ENCODE peak calls at places on chromosomes 12 and 14, in six cellular contexts. S, I, J, L, Y and K are unnamed samples.

GRCh38 chr14:83071888-83072501 is 1538.3 kb upstream of the SEL1L start:
- DNase-seq in S (no peak), L (no peak), Y (peak), I (no peak), J (no peak), K (no peak)

GRCh38 chr14:64572721-64573508 is 23.2 kb downstream of the PPP1R36 start:
- DNase-seq in I (no peak), S (no peak), J (no peak), L (no peak), Y (no peak), K (no peak)

GRCh38 chr14:22047105-22047504 is 373.5 kb upstream of the OR4E1 start:
- DNase-seq in L (no peak), Y (no peak), J (no peak), S (peak), I (no peak), K (no peak)

GRCh38 chr12:121022713-121023112 is 6.4 kb upstream of the C12orf43 start:
- DNase-seq in S (no peak), L (no peak), J (no peak), I (no peak), Y (no peak), K (no peak)

GRCh38 chr14:61640834-61641170 is 54.5 kb upstream of the HIF1A start:
- DNase-seq in S (no peak), I (no peak), Y (no peak), L (no peak), J (no peak), K (no peak)

GRCh38 chr12:44709166-44709565 is 166.9 kb downstream of the NELL2 start:
- DNase-seq in L (no peak), Y (no peak), S (no peak), I (no peak), J (no peak), K (no peak)

GRCh38 chr12:13038491-13039161 is 5.6 kb upstream of the FAM234B start:
- DNase-seq in J (no peak), S (no peak), L (no peak), I (no peak), Y (no peak), K (no peak)

GRCh38 chr12:113852695-113853490 is 113.2 kb downstream of the RBM19 start:
- DNase-seq in I (no peak), L (no peak), J (no peak), Y (no peak), S (no peak), K (no peak)

GRCh38 chr12:31323466-31324115 is 2.4 kb downstream of the SINHCAF start:
- DNase-seq in J (peak), S (peak), I (no peak), L (peak), Y (no peak), K (peak)

GRCh38 chr14:36316131-36316530 is 4.3 kb downstream of the MBIP start:
- DNase-seq in L (no peak), S (no peak), Y (no peak), I (no peak), J (no peak), K (no peak)

GRCh38 chr12:24069532-24070395 is 120.3 kb upstream of the SOX5 start:
- DNase-seq in S (peak), Y (no peak), I (no peak), J (no peak), L (no peak), K (no peak)

GRCh38 chr14:84162658-84163057 is 1367.3 kb upstream of the FLRT2 start:
- DNase-seq in J (no peak), Y (no peak), I (no peak), L (no peak), S (no peak), K (no peak)

DNA sequence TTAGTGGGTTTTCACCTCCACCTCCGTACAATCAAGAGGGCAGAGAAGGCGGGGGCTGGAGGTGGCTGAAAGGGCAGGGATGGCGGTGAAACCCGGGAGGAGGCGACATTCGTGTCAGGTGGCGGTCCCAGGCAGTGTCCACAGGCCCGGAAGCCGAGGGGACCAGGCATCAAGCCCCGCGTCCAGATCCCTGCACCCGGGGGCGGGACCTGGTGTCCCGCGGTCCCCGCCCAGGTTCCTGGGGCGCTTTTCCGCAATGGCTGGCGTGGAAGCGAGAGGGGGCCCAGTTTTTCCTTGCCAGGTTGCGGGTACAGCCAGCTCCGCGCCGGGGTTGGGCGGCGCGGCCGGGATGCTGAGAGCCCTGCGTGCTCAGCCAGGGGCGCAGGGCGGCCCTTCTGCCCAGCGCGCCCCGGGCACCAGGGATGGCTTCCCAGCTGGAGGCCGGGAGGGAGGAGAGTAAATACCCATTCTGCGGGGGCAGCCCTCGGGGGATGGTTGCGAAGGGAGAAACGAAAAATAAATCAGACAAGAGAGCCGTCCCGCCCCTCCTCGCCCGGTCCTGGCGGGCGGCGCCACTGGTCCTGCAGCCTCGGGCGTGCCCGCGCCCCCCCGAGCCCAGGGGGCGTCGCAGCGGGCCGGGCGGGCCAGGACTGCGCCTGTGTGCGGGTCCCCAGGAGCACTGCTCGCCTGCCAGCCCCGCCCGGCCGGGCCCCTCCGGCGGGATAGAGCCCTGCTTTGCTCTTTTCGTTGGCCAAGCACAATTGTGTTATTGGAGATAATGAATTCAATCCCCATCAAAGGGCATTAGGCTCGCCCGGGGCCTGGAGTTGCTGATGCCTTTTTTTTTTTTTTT is 11.5 kb downstream of the FOXA1 start:
- DNase-seq in J (no peak), L (no peak), Y (no peak), S (no peak), I (no peak), K (no peak)
- TF ChIP-seq POLR2AphosphoS5 in J (no peak), L (no peak), Y (no peak), S (no peak), I (no peak), K (no peak)

GRCh38 chr12:49129332-49130150 is 1.7 kb downstream of the TUBA1B start:
- DNase-seq in J (no peak), I (no peak), L (no peak), Y (no peak), S (no peak), K (no peak)
- TF ChIP-seq TAF1 in J (no peak), I (no peak), L (no peak), Y (no peak), S (no peak), K (no peak)

DNA sequence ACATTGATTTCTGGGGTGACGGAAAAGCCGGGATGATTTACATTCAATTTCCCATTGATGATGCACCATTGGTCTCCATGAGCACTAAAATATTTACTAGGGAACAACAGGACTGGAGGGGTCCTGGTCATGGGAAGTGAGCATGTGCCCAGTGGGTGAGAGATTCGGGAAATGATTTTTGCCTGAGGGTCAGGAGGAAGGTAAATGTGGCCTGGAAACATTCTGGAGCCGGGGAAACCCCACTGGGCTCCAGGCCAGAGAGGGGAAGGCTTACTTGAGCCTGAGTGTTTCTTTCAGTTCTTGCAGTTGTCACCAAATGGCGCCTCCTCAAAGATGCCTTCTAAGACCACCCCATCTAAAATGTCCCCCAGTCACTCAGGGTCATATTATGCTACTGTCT is 532.3 kb upstream of the TBX3 start:
- DNase-seq in S (no peak), Y (no peak), I (no peak), J (no peak), L (no peak), K (no peak)
- TF ChIP-seq POLR2AphosphoS5 in S (no peak), Y (no peak), I (no peak), J (no peak), L (no peak), K (no peak)

GRCh38 chr14:90816686-90817436 is 631 bp upstream of the TTC7B start:
- DNase-seq in S (no peak), I (no peak), L (no peak), Y (no peak), J (peak), K (no peak)

GRCh38 chr14:90818715-90819114 is 2.5 kb upstream of the TTC7B start:
- DNase-seq in I (no peak), S (no peak), L (no peak), Y (no peak), J (no peak), K (no peak)

GRCh38 chr14:90815567-90815816 is 738 bp downstream of the TTC7B start:
- DNase-seq in L (no peak), S (no peak), J (no peak), I (no peak), Y (no peak), K (no peak)

GRCh38 chr14:90814806-90815566 is 1.2 kb downstream of the TTC7B start:
- DNase-seq in Y (no peak), L (no peak), S (no peak), J (no peak), I (no peak), K (no peak)

GRCh38 chr14:90815817-90816662 is at the start of gene TTC7B:
- DNase-seq in I (peak), S (peak), J (peak), L (peak), Y (no peak), K (peak)
- TF ChIP-seq TAF1 in I (no peak), S (no peak), J (no peak), L (no peak), Y (no peak), K (no peak)